ENCODE peak calls at places on chromosomes 5 and 9, in six cellular contexts. One of them, this sample, is unnamed.

GRCh38 chr5:67257063-67257462 is 60.5 kb upstream of the CD180 start:
- DNase-seq in psoas muscle: no peak
- DNase-seq in left cardiac atrium: no peak
- DNase-seq in RWPE2: no peak
- DNase-seq in mucosa of gallbladder: no peak
- DNase-seq in H54: no peak
- DNase-seq in this sample: no peak

GRCh38 chr5:142748568-142749249 is 21.5 kb upstream of the ARHGAP26 start:
- DNase-seq in psoas muscle: peak; percentile 70
- DNase-seq in left cardiac atrium: no peak
- DNase-seq in RWPE2: no peak
- DNase-seq in mucosa of gallbladder: no peak
- DNase-seq in H54: no peak
- DNase-seq in this sample: peak; percentile 42

GRCh38 chr5:169979871-169980270 is 424 bp downstream of the INSYN2B start:
- DNase-seq in psoas muscle: no peak
- DNase-seq in left cardiac atrium: no peak
- DNase-seq in RWPE2: no peak
- DNase-seq in mucosa of gallbladder: no peak
- DNase-seq in H54: no peak
- DNase-seq in this sample: no peak

GRCh38 chr9:81083062-81083461 is 606.3 kb downstream of the TLE1 start:
- DNase-seq in psoas muscle: no peak
- DNase-seq in left cardiac atrium: no peak
- DNase-seq in RWPE2: no peak
- DNase-seq in mucosa of gallbladder: no peak
- DNase-seq in H54: peak; percentile 14
- DNase-seq in this sample: no peak

GRCh38 chr5:175466700-175467318 is 11.6 kb upstream of the SFXN1 start:
- DNase-seq in psoas muscle: peak; percentile 71
- DNase-seq in left cardiac atrium: no peak
- DNase-seq in RWPE2: no peak
- DNase-seq in mucosa of gallbladder: no peak
- DNase-seq in H54: no peak
- DNase-seq in this sample: no peak

GRCh38 chr5:111017731-111018130 is 53.8 kb upstream of the TSLP start:
- DNase-seq in psoas muscle: no peak
- DNase-seq in left cardiac atrium: no peak
- DNase-seq in RWPE2: no peak
- DNase-seq in mucosa of gallbladder: no peak
- DNase-seq in H54: no peak
- DNase-seq in this sample: no peak

GRCh38 chr9:28155067-28155466 is 581.8 kb upstream of the C9orf72 start:
- DNase-seq in psoas muscle: no peak
- DNase-seq in left cardiac atrium: no peak
- DNase-seq in RWPE2: no peak
- DNase-seq in mucosa of gallbladder: no peak
- DNase-seq in H54: no peak
- DNase-seq in this sample: no peak

GRCh38 chr5:137932800-137933199 is 43.5 kb downstream of the PKD2L2 start:
- DNase-seq in psoas muscle: no peak
- DNase-seq in left cardiac atrium: no peak
- DNase-seq in RWPE2: no peak
- DNase-seq in mucosa of gallbladder: no peak
- DNase-seq in H54: no peak
- DNase-seq in this sample: no peak

GRCh38 chr5:96924016-96924443 is 11.8 kb upstream of the LNPEP start:
- DNase-seq in psoas muscle: no peak
- DNase-seq in left cardiac atrium: no peak
- DNase-seq in RWPE2: no peak
- DNase-seq in mucosa of gallbladder: no peak
- DNase-seq in H54: no peak
- DNase-seq in this sample: no peak

GRCh38 chr5:163436515-163436914 is 880 bp upstream of the CCNG1 start:
- DNase-seq in psoas muscle: no peak
- DNase-seq in left cardiac atrium: no peak
- DNase-seq in RWPE2: no peak
- DNase-seq in mucosa of gallbladder: no peak
- DNase-seq in H54: no peak
- DNase-seq in this sample: no peak

GRCh38 chr9:6078382-6079105 is 63.1 kb upstream of the RANBP6 start:
- DNase-seq in psoas muscle: no peak
- DNase-seq in left cardiac atrium: no peak
- DNase-seq in RWPE2: no peak
- DNase-seq in mucosa of gallbladder: no peak
- DNase-seq in H54: no peak
- DNase-seq in this sample: no peak

GRCh38 chr9:81108821-81109220 is 580.5 kb downstream of the TLE1 start:
- DNase-seq in psoas muscle: no peak
- DNase-seq in left cardiac atrium: no peak
- DNase-seq in RWPE2: no peak
- DNase-seq in mucosa of gallbladder: no peak
- DNase-seq in H54: no peak
- DNase-seq in this sample: no peak

GRCh38 chr5:124132843-124133242 is 613.6 kb downstream of the ZNF608 start:
- DNase-seq in psoas muscle: no peak
- DNase-seq in left cardiac atrium: no peak
- DNase-seq in RWPE2: no peak
- DNase-seq in mucosa of gallbladder: peak; percentile 66
- DNase-seq in H54: no peak
- DNase-seq in this sample: no peak

GRCh38 chr9:105667867-105668266 is 5.6 kb downstream of the TAL2 start:
- DNase-seq in psoas muscle: no peak
- DNase-seq in left cardiac atrium: no peak
- DNase-seq in RWPE2: no peak
- DNase-seq in mucosa of gallbladder: no peak
- DNase-seq in H54: no peak
- DNase-seq in this sample: no peak

GRCh38 chr5:176653401-176653800 is 6.1 kb downstream of the TSPAN17 start:
- DNase-seq in psoas muscle: no peak
- DNase-seq in left cardiac atrium: no peak
- DNase-seq in RWPE2: no peak
- DNase-seq in mucosa of gallbladder: no peak
- DNase-seq in H54: no peak
- DNase-seq in this sample: no peak

GRCh38 chr9:90029996-90030395 is 425.2 kb downstream of the GADD45G start:
- DNase-seq in psoas muscle: no peak
- DNase-seq in left cardiac atrium: no peak
- DNase-seq in RWPE2: no peak
- DNase-seq in mucosa of gallbladder: no peak
- DNase-seq in H54: peak; percentile 19
- DNase-seq in this sample: no peak

GRCh38 chr5:154284433-154284832 is 93.9 kb downstream of the GALNT10 start:
- DNase-seq in psoas muscle: no peak
- DNase-seq in left cardiac atrium: no peak
- DNase-seq in RWPE2: no peak
- DNase-seq in mucosa of gallbladder: no peak
- DNase-seq in H54: no peak
- DNase-seq in this sample: no peak

GRCh38 chr9:131281119-131281965 is 5.0 kb upstream of the FAM78A start:
- DNase-seq in psoas muscle: peak; percentile 52
- DNase-seq in left cardiac atrium: no peak
- DNase-seq in RWPE2: no peak
- DNase-seq in mucosa of gallbladder: no peak
- DNase-seq in H54: no peak
- DNase-seq in this sample: no peak

GRCh38 chr9:35570709-35571108 is 34.4 kb upstream of the TESK1 start:
- DNase-seq in psoas muscle: no peak
- DNase-seq in left cardiac atrium: no peak
- DNase-seq in RWPE2: no peak
- DNase-seq in mucosa of gallbladder: no peak
- DNase-seq in H54: no peak
- DNase-seq in this sample: no peak

GRCh38 chr5:56409331-56410190 is 176.4 kb upstream of the ANKRD55 start:
- DNase-seq in psoas muscle: no peak
- DNase-seq in left cardiac atrium: no peak
- DNase-seq in RWPE2: no peak
- DNase-seq in mucosa of gallbladder: no peak
- DNase-seq in H54: peak; percentile 14
- DNase-seq in this sample: no peak

GRCh38 chr9:107848598-107848997 is 359.0 kb upstream of the KLF4 start:
- DNase-seq in psoas muscle: no peak
- DNase-seq in left cardiac atrium: no peak
- DNase-seq in RWPE2: no peak
- DNase-seq in mucosa of gallbladder: no peak
- DNase-seq in H54: no peak
- DNase-seq in this sample: no peak

GRCh38 chr9:123311250-123311753 is 42.9 kb upstream of the STRBP start:
- DNase-seq in psoas muscle: no peak
- DNase-seq in left cardiac atrium: no peak
- DNase-seq in RWPE2: no peak
- DNase-seq in mucosa of gallbladder: no peak
- DNase-seq in H54: no peak
- DNase-seq in this sample: no peak